ENCODE peak calls at places on chromosomes 2 and 18, in five cellular contexts. P is KBM-7, R is AG04450, F is NCI-H1092 treated with DMSO at 0.1 percent for 48 hours, J is OCI-LY7. I is an unnamed sample.

GRCh38 chr2:33673937-33674336 is 74.8 kb upstream of the FAM98A start:
- DNase-seq in P (peak; percentile 15), R (no peak), F (peak; percentile 1), J (peak; percentile 29), I (no peak)

GRCh38 chr18:48777026-48777736 is 173.6 kb downstream of the SMAD7 start:
- DNase-seq in P (peak; percentile 66), R (no peak), F (peak; percentile 54), J (peak; percentile 68), I (no peak)

GRCh38 chr2:105509271-105510086 is 110.6 kb upstream of the FHL2 start:
- DNase-seq in P (no peak), R (no peak), F (no peak), J (no peak), I (no peak)

GRCh38 chr2:209556354-209556961 is 132.6 kb downstream of the MAP2 start:
- DNase-seq in P (peak; percentile 35), R (peak; percentile 8), F (peak; percentile 29), J (peak; percentile 1), I (peak; percentile 18)

GRCh38 chr2:189124175-189124574 is 55.4 kb downstream of the COL5A2 start:
- DNase-seq in P (no peak), R (no peak), F (no peak), J (no peak), I (no peak)

GRCh38 chr2:128809256-128809636 is 490.6 kb upstream of the HS6ST1 start:
- DNase-seq in P (no peak), R (no peak), F (no peak), J (no peak), I (no peak)

GRCh38 chr2:12548906-12549305 is 167.8 kb upstream of the TRIB2 start:
- DNase-seq in P (no peak), R (no peak), F (no peak), J (no peak), I (no peak)

GRCh38 chr2:47119001-47119400 is 36.1 kb downstream of the STPG4 start:
- DNase-seq in P (no peak), R (no peak), F (no peak), J (no peak), I (peak; percentile 59)

GRCh38 chr18:10893761-10894160 is 255.6 kb downstream of the PIEZO2 start:
- DNase-seq in P (no peak), R (no peak), F (no peak), J (peak; percentile 58), I (no peak)

GRCh38 chr2:96927420-96928171 is 57.7 kb upstream of the SEMA4C start:
- DNase-seq in P (no peak), R (no peak), F (peak; percentile 57), J (no peak), I (no peak)

GRCh38 chr2:106996136-106996769 is 110.3 kb upstream of the ST6GAL2 start:
- DNase-seq in P (no peak), R (no peak), F (peak; percentile 33), J (no peak), I (no peak)

GRCh38 chr18:33577688-33578370 is at the start of gene ASXL3:
- DNase-seq in P (peak; percentile 14), R (no peak), F (peak; percentile 82), J (peak; percentile 23), I (no peak)

GRCh38 chr2:146982393-146982846 is 862.4 kb upstream of the ACVR2A start:
- DNase-seq in P (no peak), R (peak; percentile 13), F (no peak), J (no peak), I (peak; percentile 60)

GRCh38 chr2:126793885-126794613 is 104.6 kb upstream of the TEX51 start:
- DNase-seq in P (no peak), R (no peak), F (no peak), J (no peak), I (no peak)

GRCh38 chr2:121293450-121294325 is 8.7 kb upstream of the TFCP2L1 start:
- DNase-seq in P (no peak), R (no peak), F (peak; percentile 30), J (no peak), I (no peak)

GRCh38 chr2:98504386-98505109 is 59.9 kb downstream of the INPP4A start:
- DNase-seq in P (no peak), R (no peak), F (no peak), J (no peak), I (no peak)

GRCh38 chr2:28391564-28392296 is 928 bp upstream of the FOSL2 start:
- DNase-seq in P (peak; percentile 74), R (peak; percentile 67), F (peak; percentile 38), J (peak; percentile 68), I (no peak)

GRCh38 chr2:104570259-104570658 is 283.7 kb upstream of the POU3F3 start:
- DNase-seq in P (no peak), R (no peak), F (no peak), J (no peak), I (no peak)

GRCh38 chr2:231191896-231192872 is 6.2 kb upstream of the ARMC9 start:
- DNase-seq in P (peak; percentile 64), R (peak; percentile 79), F (no peak), J (peak; percentile 20), I (no peak)

GRCh38 chr2:127408004-127408806 is 10.0 kb upstream of the PROC start:
- DNase-seq in P (peak; percentile 80), R (peak; percentile 58), F (peak; percentile 78), J (peak; percentile 49), I (peak; percentile 28)

GRCh38 chr2:131105950-131106801 is 1.0 kb downstream of the PLEKHB2 start:
- DNase-seq in P (peak; percentile 65), R (no peak), F (no peak), J (peak; percentile 65), I (no peak)

GRCh38 chr2:126975671-126976655 is 77.3 kb downstream of the TEX51 start:
- DNase-seq in P (no peak), R (no peak), F (no peak), J (no peak), I (no peak)

GRCh38 chr2:129087133-129087813 is 768.6 kb upstream of the HS6ST1 start:
- DNase-seq in P (no peak), R (no peak), F (no peak), J (no peak), I (no peak)

GRCh38 chr2:83069724-83070123 is 1389.4 kb downstream of the SUCLG1 start:
- DNase-seq in P (no peak), R (no peak), F (no peak), J (no peak), I (no peak)

GRCh38 chr2:198374375-198375072 is 570.1 kb downstream of the PLCL1 start:
- DNase-seq in P (peak; percentile 52), R (peak; percentile 50), F (peak; percentile 18), J (peak; percentile 82), I (peak; percentile 61)

GRCh38 chr2:105573910-105574655 is 170.6 kb upstream of the NCK2 start:
- DNase-seq in P (no peak), R (no peak), F (peak; percentile 6), J (no peak), I (no peak)

GRCh38 chr2:128754246-128754724 is 435.6 kb upstream of the HS6ST1 start:
- DNase-seq in P (peak; percentile 94), R (no peak), F (no peak), J (peak; percentile 93), I (no peak)

GRCh38 chr2:169693344-169693743 is 861 bp downstream of the CFAP210 start:
- DNase-seq in P (peak; percentile 43), R (no peak), F (peak; percentile 12), J (peak; percentile 7), I (no peak)

GRCh38 chr2:14634885-14635871 is 2.7 kb downstream of the LRATD1 start:
- DNase-seq in P (peak; percentile 58), R (no peak), F (peak; percentile 76), J (no peak), I (peak; percentile 23)

GRCh38 chr2:73987109-73987947 is 2.6 kb downstream of the TET3 start:
- DNase-seq in P (peak; percentile 74), R (no peak), F (no peak), J (no peak), I (peak; percentile 13)

GRCh38 chr2:43315482-43315881 is 89.1 kb upstream of the ZFP36L2 start:
- DNase-seq in P (no peak), R (no peak), F (no peak), J (no peak), I (no peak)

GRCh38 chr18:12287684-12288405 is 20.2 kb upstream of the TUBB6 start:
- DNase-seq in P (no peak), R (peak; percentile 85), F (no peak), J (no peak), I (peak; percentile 88)

GRCh38 chr2:100250645-100251044 is 71.7 kb downstream of the LONRF2 start:
- DNase-seq in P (no peak), R (no peak), F (no peak), J (peak; percentile 96), I (no peak)

GRCh38 chr2:171347158-171347557 is 86.6 kb downstream of the METTL8 start:
- DNase-seq in P (peak; percentile 20), R (no peak), F (no peak), J (peak; percentile 21), I (peak; percentile 17)

GRCh38 chr2:176106636-176107539 is at the start of gene HOXD11:
- DNase-seq in P (no peak), R (no peak), F (no peak), J (no peak), I (no peak)

GRCh38 chr2:217573565-217573964 is 429.2 kb downstream of the TNS1 start:
- DNase-seq in P (no peak), R (peak; percentile 39), F (no peak), J (no peak), I (peak; percentile 11)

GRCh38 chr2:47091118-47091517 is 64.0 kb downstream of the STPG4 start:
- DNase-seq in P (no peak), R (no peak), F (no peak), J (no peak), I (no peak)

GRCh38 chr2:241811952-241812729 is 3.1 kb downstream of the NEU4 start:
- DNase-seq in P (no peak), R (no peak), F (no peak), J (no peak), I (no peak)

GRCh38 chr2:8121826-8122505 is 559.9 kb upstream of the ID2 start:
- DNase-seq in P (no peak), R (no peak), F (no peak), J (no peak), I (no peak)

GRCh38 chr2:145066151-145066661 is 546.3 kb upstream of the ZEB2 start:
- DNase-seq in P (no peak), R (no peak), F (no peak), J (no peak), I (no peak)